ENCODE peak calls at places on chromosomes 2 and 18, in eight cellular contexts. Q is effector memory CD4-positive, alpha-beta T cell; I is activated T-helper 1 cell treated with Interleukin-2 at 50 U/mL for 16 hours; E is Ammon's horn; J is heart right ventricle; U is fibroblast of lung; P is NCI-H446 treated with DMSO at 0.1 percent for 48 hours; V is stimulated activated CD4-positive, alpha-beta T cell treated with anti-CD3 and anti-CD28 coated beads, Interleukin-1b, Interleukin-23, amount 100 ng/mL, for 1 hour. Y is an unnamed sample.

GRCh38 chr2:72000110-72000509 is 147.6 kb downstream of the CYP26B1 start:
- DNase-seq in Q (no peak), I (no peak), E (no peak), J (no peak), U (no peak), P (no peak), V (no peak), Y (no peak)

GRCh38 chr2:1147873-1148612 is 197.4 kb downstream of the SNTG2 start:
- DNase-seq in Q (no peak), I (no peak), E (no peak), J (no peak), U (no peak), P (no peak), V (no peak), Y (no peak)

GRCh38 chr2:127463155-127463991 is 45.1 kb downstream of the PROC start:
- DNase-seq in Q (no peak), I (no peak), E (no peak), J (no peak), U (peak; percentile 15), P (no peak), V (no peak), Y (no peak)

GRCh38 chr2:191571163-191571769 is 106.7 kb upstream of the NABP1 start:
- DNase-seq in Q (no peak), I (no peak), E (peak; percentile 54), J (no peak), U (peak; percentile 80), P (peak; percentile 19), V (no peak), Y (no peak)

GRCh38 chr2:185241556-185241955 is 497.0 kb upstream of the FSIP2 start:
- DNase-seq in Q (no peak), I (no peak), E (no peak), J (no peak), U (no peak), P (no peak), V (no peak), Y (no peak)

GRCh38 chr2:135685361-135685760 is 56.3 kb upstream of the UBXN4 start:
- DNase-seq in Q (no peak), I (no peak), E (no peak), J (no peak), U (peak; percentile 55), P (no peak), V (no peak), Y (no peak)

GRCh38 chr2:8281234-8281633 is 400.6 kb upstream of the ID2 start:
- DNase-seq in Q (no peak), I (no peak), E (no peak), J (no peak), U (no peak), P (no peak), V (no peak), Y (no peak)

GRCh38 chr2:212832211-212833195 is 293.9 kb upstream of the ERBB4 start:
- DNase-seq in Q (no peak), I (no peak), E (no peak), J (no peak), U (no peak), P (no peak), V (no peak), Y (no peak)

GRCh38 chr2:144379891-144380311 is 140.0 kb downstream of the ZEB2 start:
- DNase-seq in Q (no peak), I (no peak), E (peak; percentile 48), J (peak; percentile 23), U (peak; percentile 61), P (peak; percentile 74), V (no peak), Y (no peak)

GRCh38 chr2:151976945-151977353 is 121.9 kb downstream of the CACNB4 start:
- DNase-seq in Q (no peak), I (no peak), E (no peak), J (no peak), U (no peak), P (no peak), V (no peak), Y (no peak)

GRCh38 chr2:226137201-226137811 is 662.3 kb downstream of the IRS1 start:
- DNase-seq in Q (no peak), I (no peak), E (no peak), J (no peak), U (peak; percentile 34), P (no peak), V (no peak), Y (no peak)

GRCh38 chr2:239411117-239411516 is 10.3 kb upstream of the HDAC4 start:
- DNase-seq in Q (no peak), I (no peak), E (no peak), J (no peak), U (no peak), P (no peak), V (no peak), Y (no peak)

GRCh38 chr18:63320690-63321265 is 1.2 kb upstream of the BCL2 start:
- DNase-seq in Q (no peak), I (no peak), E (no peak), J (peak; percentile 34), U (peak; percentile 50), P (no peak), V (no peak), Y (no peak)

GRCh38 chr18:35155403-35156117 is 85.3 kb upstream of the ZNF397 start:
- DNase-seq in Q (no peak), I (no peak), E (no peak), J (no peak), U (peak; percentile 60), P (no peak), V (no peak), Y (no peak)

GRCh38 chr2:207845202-207845864 is 75.6 kb upstream of the FZD5 start:
- DNase-seq in Q (no peak), I (no peak), E (no peak), J (no peak), U (no peak), P (no peak), V (no peak), Y (no peak)

GRCh38 chr18:61435064-61435652 is 101.9 kb downstream of the CDH20 start:
- DNase-seq in Q (no peak), I (no peak), E (peak; percentile 29), J (no peak), U (peak; percentile 11), P (no peak), V (no peak), Y (no peak)

GRCh38 chr2:214014551-214015230 is 396.2 kb upstream of the VWC2L start:
- DNase-seq in Q (no peak), I (no peak), E (no peak), J (no peak), U (no peak), P (no peak), V (no peak), Y (no peak)

GRCh38 chr18:78021196-78021595 is 771.5 kb downstream of the GALR1 start:
- DNase-seq in Q (no peak), I (no peak), E (no peak), J (no peak), U (no peak), P (no peak), V (no peak), Y (no peak)

GRCh38 chr2:227687189-227687588 is 20.6 kb downstream of the SCYGR5 start:
- DNase-seq in Q (no peak), I (no peak), E (no peak), J (no peak), U (no peak), P (no peak), V (no peak), Y (no peak)

GRCh38 chr2:100141906-100142305 is 484 bp downstream of the AFF3 start:
- DNase-seq in Q (no peak), I (no peak), E (no peak), J (no peak), U (no peak), P (no peak), V (no peak), Y (peak; percentile 18)

GRCh38 chr2:8544786-8545631 is 136.8 kb upstream of the ID2 start:
- DNase-seq in Q (peak; percentile 73), I (peak; percentile 74), E (peak; percentile 77), J (peak; percentile 63), U (peak; percentile 81), P (peak; percentile 82), V (peak; percentile 63), Y (peak; percentile 97)

GRCh38 chr2:155965415-155966070 is 367.0 kb downstream of the NR4A2 start:
- DNase-seq in Q (no peak), I (no peak), E (no peak), J (no peak), U (no peak), P (no peak), V (no peak), Y (no peak)

Y was measured in T-helper 2 cell.